ENCODE peak calls at places on chromosome 22, in eight cellular contexts. Q is heart right ventricle; S is astrocyte; K is suprapubic skin; X is body of pancreas; I is heart left ventricle; W is CD8-positive, alpha-beta T cell; Z is breast epithelium. T is an unnamed sample.

GRCh38 chr22:45036154-45036553 is 26.3 kb upstream of the PHF21B start:
- DNase-seq in I (no peak), W (no peak), Z (no peak), S (peak; percentile 46), X (no peak), Q (no peak), K (no peak), T (no peak)

GRCh38 chr22:45376703-45377102 is 36.7 kb downstream of the SMC1B start:
- DNase-seq in Q (no peak), K (no peak), S (no peak), X (peak; percentile 49), I (no peak), W (no peak), Z (no peak), T (no peak)

GRCh38 chr22:37213218-37213855 is 1.1 kb upstream of the SSTR3 start:
- DNase-seq in W (no peak), I (no peak), X (no peak), Z (no peak), Q (no peak), K (no peak), S (no peak), T (no peak)

GRCh38 chr22:19876941-19877625 is 22.4 kb upstream of the GNB1L start:
- DNase-seq in W (no peak), I (peak; percentile 60), S (no peak), Q (no peak), X (no peak), K (peak; percentile 70), Z (no peak), T (peak; percentile 30)

GRCh38 chr22:42994917-42995562 is 19.9 kb downstream of the PACSIN2 start:
- DNase-seq in W (no peak), K (no peak), I (no peak), Z (peak; percentile 83), S (peak; percentile 92), Q (no peak), X (peak; percentile 94), T (peak; percentile 81)

GRCh38 chr22:18997925-18998315 is 61.8 kb upstream of the PRODH start:
- DNase-seq in Z (no peak), S (no peak), X (peak; percentile 26), K (no peak), I (no peak), Q (no peak), W (no peak), T (no peak)

GRCh38 chr22:26609287-26609686 is 8.5 kb downstream of the CRYBB1 start:
- DNase-seq in S (no peak), X (no peak), W (no peak), I (no peak), Z (no peak), Q (no peak), K (no peak), T (no peak)

GRCh38 chr22:38607680-38608079 is 37.7 kb upstream of the DMC1 start:
- DNase-seq in K (no peak), Q (no peak), I (no peak), W (no peak), S (no peak), X (no peak), Z (no peak), T (no peak)

GRCh38 chr22:36730176-36730858 is 26.8 kb upstream of the CACNG2 start:
- DNase-seq in X (no peak), Z (no peak), Q (no peak), K (peak; percentile 44), S (no peak), W (no peak), I (no peak), T (no peak)

GRCh38 chr22:44920183-44920582 is 89.6 kb downstream of the PHF21B start:
- DNase-seq in K (no peak), X (no peak), W (no peak), Z (no peak), I (peak; percentile 31), Q (no peak), S (no peak), T (peak; percentile 27)

GRCh38 chr22:17629167-17629489 is 579 bp upstream of the ATP6V1E1 start:
- DNase-seq in K (no peak), Z (peak; percentile 5), S (no peak), Q (no peak), W (no peak), X (no peak), I (no peak), T (no peak)

GRCh38 chr22:17629646-17630045 is 1.1 kb upstream of the ATP6V1E1 start:
- DNase-seq in W (no peak), X (no peak), S (no peak), K (no peak), I (no peak), Z (peak; percentile 15), Q (no peak), T (no peak)

GRCh38 chr22:17631076-17631565 is 2.6 kb upstream of the ATP6V1E1 start:
- DNase-seq in K (no peak), Z (peak; percentile 11), W (no peak), I (no peak), Q (no peak), X (no peak), S (no peak), T (no peak)

GRCh38 chr22:17627961-17628303 is 617 bp downstream of the ATP6V1E1 start:
- DNase-seq in S (no peak), Q (no peak), X (no peak), K (no peak), I (no peak), Z (peak; percentile 20), W (no peak), T (no peak)

GRCh38 chr22:17628304-17629166 is at the start of gene ATP6V1E1:
- DNase-seq in I (peak; percentile 96), Q (peak; percentile 95), K (peak; percentile 98), X (peak; percentile 97), W (peak; percentile 93), Z (peak; percentile 98), S (peak; percentile 94), T (peak; percentile 97)
- H3K27ac ChIP-seq in I (peak within 1 kb of the TSS; percentile 90), Q (peak within 1 kb of the TSS; percentile 87), K (peak within 1 kb of the TSS; percentile 95), X (peak within 1 kb of the TSS; percentile 93), W (peak within 1 kb of the TSS; percentile 93), Z (peak within 1 kb of the TSS; percentile 95), S (peak within 1 kb of the TSS; percentile 92), T (peak within 1 kb of the TSS; percentile 96)

DNA sequence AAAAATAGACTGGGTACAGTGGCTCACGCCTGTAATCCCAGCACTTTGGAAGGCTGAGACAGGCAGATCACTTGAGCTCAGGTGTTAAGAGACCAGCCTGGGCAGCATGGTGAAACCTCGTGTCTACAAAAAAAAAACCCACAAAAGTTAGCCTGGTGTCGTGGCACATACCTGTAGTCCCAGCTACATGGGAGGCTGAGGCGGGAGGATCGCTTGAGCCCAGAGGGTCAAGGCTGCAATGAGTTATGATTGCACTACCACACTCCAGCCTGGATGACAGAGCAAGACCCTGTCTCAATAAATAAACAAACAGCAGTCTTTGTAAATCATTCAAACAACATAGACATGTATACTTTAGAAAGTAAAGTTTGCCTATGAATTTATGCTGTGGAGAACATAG is 2.5 kb downstream of the MOV10L1 start:
- DNase-seq in Z (no peak), W (no peak), X (no peak), K (no peak), S (no peak), I (no peak), Q (no peak), T (no peak)
- TF ChIP-seq CTCF in Z (no peak), W (no peak), X (no peak), K (no peak), S (no peak), I (no peak), Q (no peak), T (no peak)

GRCh38 chr22:27765706-27766291 is 35.8 kb downstream of the MN1 start:
- DNase-seq in Q (no peak), K (no peak), I (no peak), W (no peak), Z (no peak), X (no peak), S (no peak), T (no peak)
- H3K36me3 ChIP-seq in Q (no peaks in the 10 kb centered on the region), K (no peaks in the 10 kb centered on the region), I (no peaks in the 10 kb centered on the region), W (no peaks in the 10 kb centered on the region), Z (no peaks in the 10 kb centered on the region), X (no peaks in the 10 kb centered on the region), S (peaks cover 26% of the 10 kb centered on the region), T (no peaks in the 10 kb centered on the region)

GRCh38 chr22:17972385-17973181 is 51.8 kb downstream of the MICAL3 start:
- DNase-seq in Z (peak; percentile 43), W (no peak), S (peak; percentile 82), I (no peak), X (peak; percentile 52), Q (peak; percentile 29), K (no peak), T (no peak)

GRCh38 chr22:17974703-17975372 is 49.5 kb downstream of the MICAL3 start:
- DNase-seq in Z (no peak), I (no peak), K (no peak), W (no peak), Q (no peak), S (no peak), X (no peak), T (no peak)

GRCh38 chr22:17971711-17972110 is 52.6 kb downstream of the MICAL3 start:
- DNase-seq in Z (no peak), X (no peak), Q (no peak), K (no peak), W (no peak), I (no peak), S (no peak), T (no peak)

GRCh38 chr22:17974087-17974486 is 50.3 kb downstream of the MICAL3 start:
- DNase-seq in X (no peak), I (no peak), S (no peak), Q (no peak), K (no peak), W (no peak), Z (no peak), T (no peak)

GRCh38 chr22:17973217-17973616 is 51.1 kb downstream of the MICAL3 start:
- DNase-seq in S (no peak), Z (no peak), Q (no peak), I (no peak), K (no peak), X (no peak), W (no peak), T (no peak)
- H3K27ac ChIP-seq in S (peak overlapping the region; percentile 40), Z (peak overlapping the region; percentile 70), Q (no peak overlapping the region), I (no peak overlapping the region), K (no peak overlapping the region), X (peak overlapping the region; percentile 78), W (no peak overlapping the region), T (no peak overlapping the region)

GRCh38 chr22:31038686-31039085 is 42.4 kb upstream of the SMTN start:
- DNase-seq in Q (no peak), X (no peak), S (no peak), I (no peak), Z (no peak), W (no peak), K (no peak), T (no peak)

GRCh38 chr22:31039393-31039792 is 41.7 kb upstream of the SMTN start:
- DNase-seq in S (no peak), I (no peak), X (peak; percentile 22), K (no peak), Z (no peak), Q (peak; percentile 22), W (no peak), T (no peak)

GRCh38 chr22:31040542-31041398 is 40.3 kb upstream of the SMTN start:
- DNase-seq in I (no peak), W (no peak), X (no peak), Q (no peak), S (no peak), K (no peak), Z (no peak), T (no peak)

GRCh38 chr22:31036671-31037550 is 44.2 kb upstream of the SMTN start:
- DNase-seq in X (no peak), Z (peak; percentile 37), I (no peak), Q (no peak), K (no peak), S (no peak), W (no peak), T (no peak)
- TF ChIP-seq CTCF in X (no peak), Z (no peak), I (no peak), Q (no peak), K (no peak), S (no peak), W (no peak), T (no peak)

T was measured in left lung.